ENCODE peak calls at places on chromosomes 3 and 15, in five cellular contexts. I, T, U, A and J are unnamed samples.

GRCh38 chr3:13192471-13193213 is 119.4 kb upstream of the IQSEC1 start:
- DNase-seq in I (no peak), T (peak), U (no peak), A (peak), J (no peak)

GRCh38 chr15:74540135-74540760 is 772 bp upstream of the ARID3B start:
- DNase-seq in I (no peak), T (no peak), U (no peak), A (no peak), J (peak)

GRCh38 chr3:47000198-47000815 is 20.8 kb downstream of the NBEAL2 start:
- DNase-seq in I (no peak), T (peak), U (no peak), A (no peak), J (peak)

GRCh38 chr15:73983211-73983727 is 8.8 kb downstream of the STOML1 start:
- DNase-seq in I (peak), T (no peak), U (peak), A (peak), J (peak)

GRCh38 chr3:49901351-49902339 is 2.0 kb downstream of the MST1R start:
- DNase-seq in I (no peak), T (peak), U (no peak), A (no peak), J (peak)

GRCh38 chr3:13223574-13224237 is 150.5 kb upstream of the IQSEC1 start:
- DNase-seq in I (no peak), T (no peak), U (peak), A (no peak), J (no peak)

GRCh38 chr15:86915811-86916331 is 836.2 kb downstream of the AGBL1 start:
- DNase-seq in I (no peak), T (peak), U (no peak), A (peak), J (peak)

GRCh38 chr3:191294291-191294690 is 34.9 kb upstream of the CCDC50 start:
- DNase-seq in I (no peak), T (no peak), U (no peak), A (no peak), J (no peak)

DNA sequence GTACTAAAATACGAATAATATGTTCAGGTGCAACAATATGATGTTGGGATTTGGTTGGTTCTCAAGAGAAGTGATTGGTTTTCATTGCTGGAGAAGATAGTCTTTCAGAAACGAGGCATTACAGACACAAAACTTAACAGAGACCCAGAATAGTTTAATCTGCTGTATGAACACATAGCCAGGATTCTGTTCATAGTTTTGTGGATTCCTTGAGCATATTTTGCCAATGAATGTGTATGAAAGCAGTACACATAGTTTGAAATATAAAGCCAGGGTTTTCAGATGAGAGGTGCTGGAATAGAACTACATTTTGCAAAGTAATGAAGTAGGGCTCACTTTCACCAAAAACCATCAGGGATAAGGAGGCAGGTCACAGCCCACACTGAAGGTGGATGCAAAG is 5.7 kb upstream of the MCTP2 start:
- DNase-seq in I (no peak), T (no peak), U (no peak), A (peak), J (no peak)
- H3K4me3 ChIP-seq in I (no peak), T (no peak), U (no peak), A (no peak), J (no peak)

GRCh38 chr3:149374391-149374790 is 3.1 kb downstream of the TM4SF1 start:
- DNase-seq in I (no peak), T (no peak), U (no peak), A (no peak), J (no peak)

GRCh38 chr3:149375164-149375823 is 2.2 kb downstream of the TM4SF1 start:
- DNase-seq in I (no peak), T (no peak), U (no peak), A (no peak), J (no peak)

GRCh38 chr3:149371723-149372114 is 5.7 kb downstream of the TM4SF1 start:
- DNase-seq in I (no peak), T (no peak), U (no peak), A (no peak), J (no peak)

GRCh38 chr3:149371001-149371722 is 6.3 kb downstream of the TM4SF1 start:
- DNase-seq in I (no peak), T (no peak), U (no peak), A (peak), J (peak)

GRCh38 chr3:149373235-149374125 is 4.0 kb downstream of the TM4SF1 start:
- DNase-seq in I (no peak), T (no peak), U (no peak), A (peak), J (peak)
- H3K4me3 ChIP-seq in I (peak), T (no peak), U (peak), A (no peak), J (no peak)

GRCh38 chr3:98528474-98529346 is 3.1 kb upstream of the GPR15 start:
- DNase-seq in I (no peak), T (no peak), U (no peak), A (no peak), J (no peak)

GRCh38 chr3:98532275-98532637 is 478 bp downstream of the GPR15 start:
- DNase-seq in I (no peak), T (no peak), U (no peak), A (no peak), J (no peak)

GRCh38 chr3:98531622-98532274 is at the start of gene GPR15:
- DNase-seq in I (no peak), T (no peak), U (no peak), A (no peak), J (no peak)

GRCh38 chr3:98529856-98530459 is 1.8 kb upstream of the GPR15 start:
- DNase-seq in I (no peak), T (no peak), U (no peak), A (no peak), J (no peak)

GRCh38 chr3:98530676-98531075 is 1.1 kb upstream of the GPR15 start:
- DNase-seq in I (no peak), T (no peak), U (no peak), A (no peak), J (no peak)
- H3K4me3 ChIP-seq in I (no peak), T (no peak), U (no peak), A (no peak), J (no peak)

GRCh38 chr3:113143353-113143752 is 68.0 kb upstream of the BOC start:
- DNase-seq in I (no peak), T (no peak), U (no peak), A (no peak), J (no peak)
- H3K4me3 ChIP-seq in I (no peak), T (no peak), U (no peak), A (no peak), J (no peak)

DNA sequence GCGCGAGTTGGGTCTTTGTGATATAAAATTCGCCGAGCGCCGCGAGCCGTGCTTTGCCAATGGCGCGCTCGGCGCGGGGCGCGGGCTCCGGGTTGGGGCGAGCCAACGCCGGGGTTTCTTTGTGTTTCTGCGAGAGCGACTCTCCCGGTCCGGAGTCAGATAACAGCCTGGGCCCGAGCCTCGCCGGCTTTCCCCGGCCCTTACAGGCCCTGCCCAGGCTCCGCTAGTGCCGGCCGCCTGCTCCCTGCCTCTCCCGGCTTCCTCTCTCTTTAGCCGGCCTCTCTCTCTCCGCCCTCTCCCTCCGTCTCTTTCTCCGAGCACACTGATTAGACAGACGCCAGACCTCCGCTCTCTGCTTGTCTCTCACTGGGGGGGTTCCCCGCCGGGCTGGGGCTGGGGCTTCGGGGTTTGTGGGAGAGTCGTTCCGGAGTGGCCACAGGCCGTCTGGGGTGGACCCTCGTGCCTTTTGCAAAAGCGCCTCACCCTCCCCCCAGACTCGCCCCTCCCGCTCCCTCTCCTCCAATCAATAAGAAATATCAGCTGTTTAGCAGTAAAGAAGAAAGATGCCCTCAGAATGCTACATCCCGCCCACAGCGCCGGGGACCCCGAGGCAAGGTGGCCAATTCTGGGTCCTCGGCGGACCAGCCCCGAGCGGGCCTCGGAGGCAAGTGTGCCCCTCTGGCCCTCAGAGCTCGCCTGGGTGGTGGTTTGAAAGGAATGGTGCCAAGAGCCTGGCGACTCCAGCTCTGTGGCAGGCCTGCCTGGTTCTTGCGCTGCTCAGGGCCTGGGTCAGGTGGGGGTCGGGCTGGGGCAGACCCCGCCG is 2.9 kb downstream of the NR2F2 start:
- DNase-seq in I (no peak), T (peak), U (no peak), A (peak), J (peak)
- H3K4me3 ChIP-seq in I (peak), T (peak), U (peak), A (peak), J (peak)

GRCh38 chr3:181103605-181104004 is 114.1 kb upstream of the DNAJC19 start:
- DNase-seq in I (no peak), T (peak), U (no peak), A (peak), J (no peak)

DNA sequence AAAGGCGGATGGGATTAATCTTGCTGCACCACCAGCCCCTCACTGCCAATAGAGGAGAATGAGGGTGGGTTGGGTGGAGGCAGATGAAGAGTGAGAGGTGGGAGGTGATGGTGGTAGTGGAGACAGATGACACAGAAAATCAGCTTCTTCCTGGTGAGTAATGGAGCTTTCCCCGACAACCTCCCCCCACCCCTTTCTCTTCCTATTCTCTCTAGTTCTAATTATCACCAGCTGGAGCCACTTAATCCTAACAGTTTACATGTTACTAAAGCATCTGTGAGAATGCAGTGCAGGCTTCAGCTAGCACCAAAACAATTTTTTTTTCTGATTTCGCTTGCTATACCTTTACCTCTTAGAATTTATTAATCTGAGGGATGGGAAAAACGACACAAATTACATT is 116.1 kb upstream of the DNAJC19 start:
- DNase-seq in I (no peak), T (no peak), U (no peak), A (no peak), J (no peak)
- H3K4me3 ChIP-seq in I (no peak), T (no peak), U (no peak), A (no peak), J (no peak)

GRCh38 chr3:160474416-160474838 is 24.8 kb upstream of the TRIM59 start:
- DNase-seq in I (no peak), T (no peak), U (no peak), A (peak), J (peak)
- H3K4me3 ChIP-seq in I (no peak), T (no peak), U (no peak), A (no peak), J (no peak)

GRCh38 chr3:58576716-58577115 is 475 bp downstream of the FAM107A start:
- DNase-seq in I (no peak), T (no peak), U (no peak), A (no peak), J (no peak)
- H3K4me3 ChIP-seq in I (no peak), T (no peak), U (peak), A (no peak), J (no peak)

GRCh38 chr3:16524196-16524595 is 10.7 kb upstream of the RFTN1 start:
- DNase-seq in I (no peak), T (no peak), U (no peak), A (no peak), J (no peak)
- H3K4me3 ChIP-seq in I (no peak), T (no peak), U (no peak), A (no peak), J (no peak)